ENCODE peak calls at places on chromosomes 3 and 15, in seven cellular contexts. A is stimulated activated CD4-positive, alpha-beta T cell treated with anti-CD3 and anti-CD28 coated beads, TNF-alpha, amount 100 ng/mL, for 1 hour; S is GM12865; B is AML-193; M is C1 segment of cervical spinal cord; E is neural progenitor cell; H is retina. F is an unnamed sample.

GRCh38 chr3:134677196-134677986 is 26.6 kb upstream of the KY start:
- DNase-seq in M (no peak), A (no peak), B (peak), S (peak), H (no peak), E (peak), F (peak)

GRCh38 chr15:85755471-85755870 is 39.3 kb downstream of the KLHL25 start:
- DNase-seq in E (no peak), A (no peak), B (no peak), S (no peak), H (no peak), M (no peak), F (no peak)

GRCh38 chr3:53350652-53351051 is 3.3 kb upstream of the DCP1A start:
- DNase-seq in H (peak), S (peak), M (no peak), E (peak), A (no peak), B (peak), F (no peak)

GRCh38 chr3:187951452-187952190 is 202.3 kb upstream of the LPP start:
- DNase-seq in S (no peak), E (no peak), M (no peak), H (no peak), B (peak), A (no peak), F (no peak)

GRCh38 chr15:56168394-56168793 is 75.3 kb downstream of the RFX7 start:
- DNase-seq in M (no peak), S (no peak), H (no peak), A (no peak), B (no peak), E (no peak), F (no peak)

GRCh38 chr3:72529084-72529483 is 319.2 kb downstream of the SHQ1 start:
- DNase-seq in S (no peak), E (no peak), A (no peak), M (no peak), B (no peak), H (no peak), F (no peak)

GRCh38 chr3:172287811-172288477 is 160.3 kb downstream of the GHSR start:
- DNase-seq in H (no peak), A (no peak), B (no peak), M (no peak), S (no peak), E (no peak), F (no peak)

GRCh38 chr3:196837819-196838420 is 29.8 kb upstream of the SENP5 start:
- DNase-seq in S (peak), A (peak), B (peak), H (no peak), M (no peak), E (peak), F (peak)

GRCh38 chr15:80984856-80985255 is 4.8 kb downstream of the MESD start:
- DNase-seq in M (no peak), E (no peak), A (no peak), B (peak), S (peak), H (no peak), F (no peak)

GRCh38 chr15:40323953-40324937 is 753 bp downstream of the INAFM2 start:
- DNase-seq in H (peak), M (no peak), A (no peak), E (peak), S (peak), B (peak), F (peak)

GRCh38 chr3:21919383-21919782 is 168.4 kb upstream of the ZNF385D start:
- DNase-seq in M (no peak), E (no peak), H (no peak), S (no peak), B (no peak), A (no peak), F (no peak)

GRCh38 chr3:120352017-120352416 is 2.9 kb upstream of the LRRC58 start:
- DNase-seq in M (no peak), H (no peak), A (no peak), S (no peak), B (no peak), E (no peak), F (no peak)

GRCh38 chr3:56987238-56987932 is 73.1 kb upstream of the SPATA12 start:
- DNase-seq in B (no peak), A (no peak), H (peak), M (no peak), S (peak), E (peak), F (no peak)

GRCh38 chr3:147945968-147946519 is 536.9 kb downstream of the ZIC1 start:
- DNase-seq in E (peak), S (peak), M (no peak), B (peak), H (no peak), A (no peak), F (no peak)

GRCh38 chr3:29557825-29558224 is 277.0 kb downstream of the RBMS3 start:
- DNase-seq in E (no peak), A (no peak), B (no peak), S (no peak), M (no peak), H (no peak), F (no peak)

GRCh38 chr3:42492508-42493080 is 9.8 kb upstream of the VIPR1 start:
- DNase-seq in B (peak), M (no peak), S (no peak), H (no peak), A (no peak), E (no peak), F (no peak)

GRCh38 chr15:62709261-62709660 is 333.3 kb upstream of the TPM1 start:
- DNase-seq in E (peak), H (no peak), S (no peak), B (no peak), A (no peak), M (no peak), F (no peak)

GRCh38 chr3:114863848-114864247 is 283.2 kb downstream of the ZBTB20 start:
- DNase-seq in B (no peak), S (no peak), A (no peak), H (no peak), E (no peak), M (no peak), F (no peak)

GRCh38 chr3:154972951-154973350 is 107.2 kb upstream of the MME start:
- DNase-seq in M (no peak), S (no peak), E (no peak), H (no peak), A (no peak), B (no peak), F (no peak)

GRCh38 chr3:14137004-14137403 is 12.2 kb downstream of the TMEM43 start:
- DNase-seq in A (no peak), B (no peak), S (no peak), H (no peak), M (no peak), E (no peak), F (no peak)

GRCh38 chr3:60333710-60334109 is 917.5 kb downstream of the FHIT start:
- DNase-seq in M (no peak), E (no peak), H (no peak), B (peak), S (no peak), A (no peak), F (no peak)

GRCh38 chr3:188319569-188319968 is 165.6 kb downstream of the LPP start:
- DNase-seq in S (no peak), A (no peak), E (no peak), M (no peak), B (no peak), H (no peak), F (no peak)

GRCh38 chr15:90338483-90338980 is 13.6 kb upstream of the ZNF774 start:
- DNase-seq in M (no peak), S (no peak), B (no peak), H (no peak), A (no peak), E (no peak), F (no peak)

F was measured in H1.